ENCODE peak calls at places on chromosomes 6 and 20, in five cellular contexts. S, T, D, Y and B are unnamed samples.

GRCh38 chr6:31666337-31666960 is 569 bp downstream of the CSNK2B start:
- DNase-seq in Y (no peak), S (no peak), D (no peak), T (no peak), B (no peak)

GRCh38 chr20:57190536-57191265 is 75.7 kb downstream of the BMP7 start:
- DNase-seq in Y (no peak), D (no peak), T (no peak), S (no peak), B (no peak)

GRCh38 chr6:84284428-84285033 is 57.1 kb upstream of the CEP162 start:
- DNase-seq in D (no peak), T (peak), S (no peak), Y (peak), B (peak)

GRCh38 chr6:119351005-119351394 is 1.4 kb upstream of the MAN1A1 start:
- DNase-seq in S (no peak), Y (no peak), D (no peak), T (no peak), B (no peak)

GRCh38 chr6:45001663-45002062 is 326.5 kb upstream of the RUNX2 start:
- DNase-seq in T (no peak), S (no peak), Y (no peak), D (peak), B (no peak)

GRCh38 chr6:121723623-121724022 is 288.2 kb downstream of the GJA1 start:
- DNase-seq in Y (no peak), T (no peak), D (no peak), S (no peak), B (no peak)

GRCh38 chr6:87504440-87504839 is 31.7 kb downstream of the SLC35A1 start:
- DNase-seq in D (no peak), T (no peak), Y (no peak), S (no peak), B (no peak)

GRCh38 chr6:140371360-140371870 is 997.0 kb upstream of the CITED2 start:
- DNase-seq in Y (no peak), S (no peak), T (no peak), D (no peak), B (no peak)

GRCh38 chr6:31272856-31273626 is 1.1 kb upstream of the HLA-C start:
- DNase-seq in D (no peak), T (no peak), Y (no peak), S (no peak), B (no peak)

GRCh38 chr6:52571099-52571755 is 5.6 kb downstream of the TRAM2 start:
- DNase-seq in T (no peak), S (no peak), D (no peak), Y (no peak), B (no peak)

GRCh38 chr6:170129691-170130171 is 161.1 kb downstream of the DLL1 start:
- DNase-seq in Y (no peak), D (no peak), S (no peak), T (no peak), B (no peak)

GRCh38 chr6:145153495-145153894 is 581.8 kb downstream of the EPM2A start:
- DNase-seq in D (no peak), T (no peak), Y (no peak), S (no peak), B (no peak)

GRCh38 chr6:169051371-169051770 is 202.3 kb downstream of the THBS2 start:
- DNase-seq in D (no peak), S (no peak), T (no peak), Y (no peak), B (no peak)

GRCh38 chr6:105993769-105994521 is 92.2 kb upstream of the PRDM1 start:
- DNase-seq in T (peak), D (no peak), S (no peak), Y (no peak), B (no peak)

GRCh38 chr6:74891358-74891811 is 314.5 kb downstream of the COL12A1 start:
- DNase-seq in S (no peak), D (no peak), Y (no peak), T (no peak), B (no peak)

GRCh38 chr6:15474196-15474595 is 188.6 kb downstream of the DTNBP1 start:
- DNase-seq in T (no peak), Y (no peak), S (no peak), D (no peak), B (no peak)

GRCh38 chr20:62515826-62516225 is 40.0 kb upstream of the GATA5 start:
- DNase-seq in T (no peak), Y (no peak), S (no peak), D (no peak), B (no peak)

GRCh38 chr6:47135772-47136171 is 93.6 kb upstream of the ADGRF1 start:
- DNase-seq in S (no peak), Y (peak), D (no peak), T (no peak), B (no peak)

GRCh38 chr6:31834367-31834703 is 6.8 kb downstream of the HSPA1B start:
- DNase-seq in D (peak), Y (peak), S (no peak), T (peak), B (peak)

GRCh38 chr6:5085638-5086293 is 625 bp downstream of the PPP1R3G start:
- DNase-seq in D (no peak), T (peak), S (no peak), Y (no peak), B (peak)

DNA sequence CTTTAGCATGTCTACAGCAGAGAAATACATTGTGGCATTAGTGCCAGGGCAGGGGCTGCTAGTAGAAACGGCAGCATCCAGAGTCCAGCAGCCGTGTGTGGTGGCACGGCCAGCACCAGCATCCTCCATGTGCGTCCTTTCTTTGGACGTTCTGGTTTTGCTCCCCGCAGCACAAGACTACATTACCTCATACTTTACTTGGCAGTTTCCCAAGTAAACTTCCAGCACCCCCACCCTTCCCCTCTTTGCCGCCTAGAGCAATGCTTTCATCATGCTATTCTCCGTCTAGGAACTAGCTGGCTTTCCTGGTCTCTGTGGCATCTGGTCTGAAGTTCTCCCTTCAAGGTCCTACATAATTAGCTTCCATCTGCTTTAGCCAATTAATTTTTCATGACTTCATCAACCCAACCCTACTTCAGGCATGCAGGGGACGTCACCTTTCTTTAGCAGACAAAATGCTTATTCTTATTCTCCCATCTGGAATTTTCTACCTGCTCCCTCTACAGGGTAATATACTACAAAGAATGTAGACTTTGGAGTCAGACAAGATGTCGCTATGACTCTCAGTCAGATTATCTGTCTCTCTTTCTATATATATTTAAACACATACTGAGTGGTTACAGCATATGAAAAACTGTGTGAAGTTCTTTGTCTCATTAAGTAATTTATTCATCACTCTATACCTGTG is 67.5 kb downstream of the BLOC1S5 start:
- DNase-seq in T (peak), D (no peak), S (no peak), Y (peak), B (no peak)
- TF ChIP-seq SUZ12 in T (no peak), D (no peak), S (no peak), Y (no peak), B (no peak)

GRCh38 chr20:40688129-40689099 is 622 bp downstream of the MAFB start:
- DNase-seq in T (peak), D (no peak), Y (no peak), S (no peak), B (no peak)
- TF ChIP-seq SUZ12 in T (no peak), D (peak), Y (no peak), S (peak), B (no peak)

GRCh38 chr20:48781634-48782033 is 46.2 kb downstream of the PREX1 start:
- DNase-seq in Y (no peak), T (no peak), S (no peak), D (no peak), B (no peak)

GRCh38 chr20:48782901-48783308 is 44.9 kb downstream of the PREX1 start:
- DNase-seq in S (no peak), Y (no peak), D (no peak), T (no peak), B (no peak)

GRCh38 chr20:48784273-48784641 is 43.5 kb downstream of the PREX1 start:
- DNase-seq in S (no peak), T (no peak), Y (no peak), D (no peak), B (no peak)

GRCh38 chr20:48783533-48784272 is 44.1 kb downstream of the PREX1 start:
- DNase-seq in D (no peak), T (no peak), S (no peak), Y (no peak), B (no peak)

GRCh38 chr20:48782073-48782472 is 45.7 kb downstream of the PREX1 start:
- DNase-seq in T (no peak), S (no peak), Y (no peak), D (no peak), B (no peak)
- TF ChIP-seq SUZ12 in T (no peak), S (no peak), Y (no peak), D (no peak), B (no peak)

GRCh38 chr6:19416811-19417210 is 420.4 kb upstream of the ID4 start:
- DNase-seq in D (no peak), Y (no peak), S (no peak), T (no peak), B (no peak)

GRCh38 chr6:19413323-19413722 is 423.8 kb upstream of the ID4 start:
- DNase-seq in T (no peak), D (no peak), S (no peak), Y (no peak), B (no peak)

GRCh38 chr6:19415605-19416326 is 421.4 kb upstream of the ID4 start:
- DNase-seq in D (no peak), S (no peak), T (no peak), Y (no peak), B (no peak)

GRCh38 chr6:19417713-19418112 is 419.5 kb upstream of the ID4 start:
- DNase-seq in S (no peak), D (no peak), Y (no peak), T (no peak), B (no peak)
- TF ChIP-seq SUZ12 in S (no peak), D (no peak), Y (no peak), T (no peak), B (no peak)

GRCh38 chr6:138576303-138576702 is 77.0 kb upstream of the NHSL1 start:
- DNase-seq in Y (no peak), D (no peak), S (no peak), T (no peak), B (no peak)
- TF ChIP-seq SUZ12 in Y (no peak), D (no peak), S (no peak), T (no peak), B (no peak)

GRCh38 chr6:160750276-160750689 is 48.2 kb downstream of the PLG start:
- DNase-seq in D (peak), Y (peak), S (peak), T (peak), B (peak)
- TF ChIP-seq SUZ12 in D (no peak), Y (no peak), S (no peak), T (no peak), B (no peak)

GRCh38 chr20:18981956-18982539 is 168.5 kb downstream of the SCP2D1 start:
- DNase-seq in Y (no peak), S (no peak), T (no peak), D (no peak), B (no peak)

GRCh38 chr20:18977441-18977840 is 163.9 kb downstream of the SCP2D1 start:
- DNase-seq in D (no peak), S (no peak), Y (no peak), T (no peak), B (no peak)

GRCh38 chr20:18979132-18979531 is 165.5 kb downstream of the SCP2D1 start:
- DNase-seq in D (no peak), S (no peak), Y (no peak), T (no peak), B (no peak)

GRCh38 chr20:18974660-18975059 is 161.1 kb downstream of the SCP2D1 start:
- DNase-seq in S (no peak), Y (no peak), T (no peak), D (no peak), B (no peak)

GRCh38 chr20:18978311-18978710 is 164.7 kb downstream of the SCP2D1 start:
- DNase-seq in T (no peak), D (no peak), Y (no peak), S (no peak), B (no peak)
- TF ChIP-seq SUZ12 in T (no peak), D (no peak), Y (no peak), S (no peak), B (no peak)

GRCh38 chr20:59577037-59577808 is 27.1 kb upstream of the PHACTR3 start:
- DNase-seq in Y (no peak), S (no peak), T (peak), D (no peak), B (no peak)
- TF ChIP-seq SUZ12 in Y (no peak), S (peak), T (no peak), D (no peak), B (peak)

GRCh38 chr6:26250806-26251075 is 114.3 kb upstream of the BTN3A2 start:
- DNase-seq in D (no peak), Y (no peak), T (no peak), S (no peak), B (no peak)
- TF ChIP-seq SUZ12 in D (no peak), Y (no peak), T (no peak), S (no peak), B (no peak)

GRCh38 chr6:56043761-56044160 is 168.4 kb upstream of the BMP5 start:
- DNase-seq in S (no peak), Y (no peak), D (no peak), T (no peak), B (no peak)

GRCh38 chr6:56043076-56043475 is 167.7 kb upstream of the BMP5 start:
- DNase-seq in S (no peak), D (no peak), Y (no peak), T (no peak), B (no peak)

GRCh38 chr6:56048601-56049000 is 173.2 kb upstream of the BMP5 start:
- DNase-seq in Y (no peak), T (no peak), D (no peak), S (no peak), B (no peak)

GRCh38 chr6:56047931-56048520 is 172.6 kb upstream of the BMP5 start:
- DNase-seq in D (no peak), Y (no peak), S (no peak), T (no peak), B (no peak)

GRCh38 chr6:56046576-56046975 is 171.2 kb upstream of the BMP5 start:
- DNase-seq in T (no peak), D (no peak), Y (no peak), S (no peak), B (no peak)
- TF ChIP-seq SUZ12 in T (no peak), D (no peak), Y (no peak), S (no peak), B (no peak)